ENCODE peak calls at places on chromosomes 5 and 9, in nine cellular contexts. One of them, this sample, is unnamed.

GRCh38 chr9:137827908-137828526 is 49.6 kb upstream of the CACNA1B start:
- DNase-seq in aorta: no peak
- DNase-seq in A549: no peak
- DNase-seq in CD4-positive, alpha-beta memory T cell: no peak
- DNase-seq in neuronal stem cell: no peak
- DNase-seq in tibial artery: no peak
- DNase-seq in skeletal muscle cell: no peak
- DNase-seq in suprapubic skin: no peak
- DNase-seq in SJSA1: no peak
- DNase-seq in this sample: no peak

GRCh38 chr5:151592855-151593408 is 1.8 kb upstream of the FAT2 start:
- DNase-seq in aorta: no peak
- DNase-seq in A549: no peak
- DNase-seq in CD4-positive, alpha-beta memory T cell: no peak
- DNase-seq in neuronal stem cell: no peak
- DNase-seq in tibial artery: no peak
- DNase-seq in skeletal muscle cell: peak
- DNase-seq in suprapubic skin: no peak
- DNase-seq in SJSA1: no peak
- DNase-seq in this sample: no peak

GRCh38 chr5:162067138-162067537 is 435 bp upstream of the GABRG2 start:
- DNase-seq in aorta: no peak
- DNase-seq in A549: no peak
- DNase-seq in CD4-positive, alpha-beta memory T cell: no peak
- DNase-seq in neuronal stem cell: no peak
- DNase-seq in tibial artery: no peak
- DNase-seq in skeletal muscle cell: no peak
- DNase-seq in suprapubic skin: no peak
- DNase-seq in SJSA1: no peak
- DNase-seq in this sample: no peak

GRCh38 chr9:35908484-35909125 is 685 bp upstream of the SPAAR start:
- DNase-seq in aorta: no peak
- DNase-seq in A549: no peak
- DNase-seq in CD4-positive, alpha-beta memory T cell: no peak
- DNase-seq in neuronal stem cell: no peak
- DNase-seq in tibial artery: no peak
- DNase-seq in skeletal muscle cell: no peak
- DNase-seq in suprapubic skin: no peak
- DNase-seq in SJSA1: peak
- DNase-seq in this sample: peak

GRCh38 chr5:134648425-134649162 is at the start of gene SEC24A:
- DNase-seq in aorta: peak
- DNase-seq in A549: peak
- DNase-seq in CD4-positive, alpha-beta memory T cell: peak
- DNase-seq in neuronal stem cell: peak
- DNase-seq in tibial artery: peak
- DNase-seq in skeletal muscle cell: peak
- DNase-seq in suprapubic skin: peak
- DNase-seq in SJSA1: peak
- DNase-seq in this sample: peak

GRCh38 chr5:60788863-60789513 is 55.1 kb downstream of the ELOVL7 start:
- DNase-seq in aorta: no peak
- DNase-seq in A549: no peak
- DNase-seq in CD4-positive, alpha-beta memory T cell: no peak
- DNase-seq in neuronal stem cell: no peak
- DNase-seq in tibial artery: no peak
- DNase-seq in skeletal muscle cell: no peak
- DNase-seq in suprapubic skin: no peak
- DNase-seq in SJSA1: no peak
- DNase-seq in this sample: no peak

GRCh38 chr9:136204838-136205706 is at the start of gene LHX3:
- DNase-seq in aorta: no peak
- DNase-seq in A549: no peak
- DNase-seq in CD4-positive, alpha-beta memory T cell: no peak
- DNase-seq in neuronal stem cell: peak
- DNase-seq in tibial artery: no peak
- DNase-seq in skeletal muscle cell: no peak
- DNase-seq in suprapubic skin: no peak
- DNase-seq in SJSA1: peak
- DNase-seq in this sample: no peak

GRCh38 chr5:173501271-173501670 is 115.2 kb downstream of the BOD1 start:
- DNase-seq in aorta: no peak
- DNase-seq in A549: no peak
- DNase-seq in CD4-positive, alpha-beta memory T cell: no peak
- DNase-seq in neuronal stem cell: no peak
- DNase-seq in tibial artery: no peak
- DNase-seq in skeletal muscle cell: no peak
- DNase-seq in suprapubic skin: no peak
- DNase-seq in SJSA1: no peak
- DNase-seq in this sample: no peak

GRCh38 chr9:83429229-83429628 is 109.0 kb downstream of the FRMD3 start:
- DNase-seq in aorta: no peak
- DNase-seq in A549: no peak
- DNase-seq in CD4-positive, alpha-beta memory T cell: no peak
- DNase-seq in neuronal stem cell: no peak
- DNase-seq in tibial artery: no peak
- DNase-seq in skeletal muscle cell: no peak
- DNase-seq in suprapubic skin: no peak
- DNase-seq in SJSA1: no peak
- DNase-seq in this sample: no peak

GRCh38 chr9:129964901-129965734 is 77.9 kb downstream of the FNBP1 start:
- DNase-seq in aorta: no peak
- DNase-seq in A549: peak
- DNase-seq in CD4-positive, alpha-beta memory T cell: no peak
- DNase-seq in neuronal stem cell: peak
- DNase-seq in tibial artery: no peak
- DNase-seq in skeletal muscle cell: no peak
- DNase-seq in suprapubic skin: no peak
- DNase-seq in SJSA1: peak
- DNase-seq in this sample: peak

GRCh38 chr5:179209359-179210150 is 135.7 kb downstream of the ADAMTS2 start:
- DNase-seq in aorta: no peak
- DNase-seq in A549: no peak
- DNase-seq in CD4-positive, alpha-beta memory T cell: no peak
- DNase-seq in neuronal stem cell: no peak
- DNase-seq in tibial artery: no peak
- DNase-seq in skeletal muscle cell: peak
- DNase-seq in suprapubic skin: no peak
- DNase-seq in SJSA1: no peak
- DNase-seq in this sample: no peak

GRCh38 chr5:39755452-39755851 is 330.7 kb upstream of the DAB2 start:
- DNase-seq in aorta: no peak
- DNase-seq in A549: peak
- DNase-seq in CD4-positive, alpha-beta memory T cell: no peak
- DNase-seq in neuronal stem cell: no peak
- DNase-seq in tibial artery: no peak
- DNase-seq in skeletal muscle cell: no peak
- DNase-seq in suprapubic skin: no peak
- DNase-seq in SJSA1: no peak
- DNase-seq in this sample: no peak

GRCh38 chr5:159310492-159310891 is 19.8 kb downstream of the IL12B start:
- DNase-seq in aorta: no peak
- DNase-seq in A549: no peak
- DNase-seq in CD4-positive, alpha-beta memory T cell: no peak
- DNase-seq in neuronal stem cell: peak
- DNase-seq in tibial artery: no peak
- DNase-seq in skeletal muscle cell: no peak
- DNase-seq in suprapubic skin: no peak
- DNase-seq in SJSA1: no peak
- DNase-seq in this sample: no peak

GRCh38 chr5:77972545-77973252 is 196.6 kb upstream of the TBCA start:
- DNase-seq in aorta: no peak
- DNase-seq in A549: no peak
- DNase-seq in CD4-positive, alpha-beta memory T cell: no peak
- DNase-seq in neuronal stem cell: no peak
- DNase-seq in tibial artery: no peak
- DNase-seq in skeletal muscle cell: no peak
- DNase-seq in suprapubic skin: no peak
- DNase-seq in SJSA1: no peak
- DNase-seq in this sample: no peak
- H3K4me3 ChIP-seq in aorta: peak
- H3K4me3 ChIP-seq in A549: no peak
- H3K4me3 ChIP-seq in CD4-positive, alpha-beta memory T cell: no peak
- H3K4me3 ChIP-seq in neuronal stem cell: peak
- H3K4me3 ChIP-seq in tibial artery: peak
- H3K4me3 ChIP-seq in skeletal muscle cell: peak
- H3K4me3 ChIP-seq in suprapubic skin: peak
- H3K4me3 ChIP-seq in SJSA1: no peak
- H3K4me3 ChIP-seq in this sample: no peak

DNA sequence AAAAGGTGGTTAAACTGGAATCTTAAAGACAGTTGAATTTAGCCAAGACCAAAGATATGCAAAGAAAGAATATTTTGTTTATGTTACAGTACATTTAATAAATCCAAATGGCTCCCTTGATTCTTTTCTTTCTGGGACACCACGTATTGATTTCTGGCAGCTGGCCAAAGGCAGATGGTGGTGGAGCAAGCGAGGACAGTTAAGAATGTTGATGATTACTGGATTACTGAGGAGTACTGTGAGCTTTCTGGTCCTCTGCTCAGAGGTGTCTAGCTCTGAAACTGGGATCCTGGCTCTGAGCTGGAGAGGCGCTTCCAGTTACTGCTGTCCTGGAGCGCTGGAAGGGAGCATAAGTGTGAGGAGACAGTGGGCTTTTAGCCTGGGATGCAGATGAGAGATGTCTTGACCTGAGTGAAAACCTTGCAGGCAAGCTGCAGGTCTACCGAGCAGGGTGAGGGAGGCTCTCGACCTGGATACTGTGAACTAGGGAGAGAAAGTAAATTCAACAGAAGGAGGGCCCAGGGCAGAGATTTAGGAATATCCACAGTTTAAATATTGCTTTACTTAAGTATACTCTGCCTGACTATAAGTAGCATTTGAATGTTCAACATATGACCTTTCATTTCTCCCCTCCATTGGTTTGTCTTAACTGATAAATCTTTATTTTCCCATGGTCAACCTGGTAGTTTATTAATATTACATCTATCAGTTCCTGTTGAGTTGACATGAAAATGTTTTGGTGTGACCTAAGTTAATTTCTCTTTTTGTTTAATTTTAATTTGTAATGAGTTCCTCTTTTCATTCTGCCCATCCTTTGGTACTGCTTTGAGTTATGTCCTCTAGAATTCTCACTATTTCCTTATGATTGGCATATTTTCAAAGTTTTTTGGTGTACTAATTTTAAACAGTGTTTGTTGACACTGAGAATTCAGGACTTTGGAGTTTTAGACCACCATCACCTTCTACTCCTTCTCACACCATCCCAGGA is 3.7 kb downstream of the SYK start:
- DNase-seq in aorta: no peak
- DNase-seq in A549: no peak
- DNase-seq in CD4-positive, alpha-beta memory T cell: no peak
- DNase-seq in neuronal stem cell: no peak
- DNase-seq in tibial artery: no peak
- DNase-seq in skeletal muscle cell: no peak
- DNase-seq in suprapubic skin: no peak
- DNase-seq in SJSA1: no peak
- DNase-seq in this sample: no peak
- H3K4me3 ChIP-seq in aorta: no peak
- H3K4me3 ChIP-seq in A549: no peak
- H3K4me3 ChIP-seq in CD4-positive, alpha-beta memory T cell: no peak
- H3K4me3 ChIP-seq in neuronal stem cell: no peak
- H3K4me3 ChIP-seq in tibial artery: no peak
- H3K4me3 ChIP-seq in skeletal muscle cell: no peak
- H3K4me3 ChIP-seq in suprapubic skin: no peak
- H3K4me3 ChIP-seq in SJSA1: no peak
- H3K4me3 ChIP-seq in this sample: no peak

GRCh38 chr9:116137581-116137980 is 16.0 kb upstream of the PAPPA start:
- DNase-seq in aorta: no peak
- DNase-seq in A549: no peak
- DNase-seq in CD4-positive, alpha-beta memory T cell: no peak
- DNase-seq in neuronal stem cell: no peak
- DNase-seq in tibial artery: no peak
- DNase-seq in skeletal muscle cell: no peak
- DNase-seq in suprapubic skin: no peak
- DNase-seq in SJSA1: no peak
- DNase-seq in this sample: no peak
- H3K4me3 ChIP-seq in aorta: no peak
- H3K4me3 ChIP-seq in A549: no peak
- H3K4me3 ChIP-seq in CD4-positive, alpha-beta memory T cell: no peak
- H3K4me3 ChIP-seq in neuronal stem cell: no peak
- H3K4me3 ChIP-seq in tibial artery: no peak
- H3K4me3 ChIP-seq in skeletal muscle cell: no peak
- H3K4me3 ChIP-seq in suprapubic skin: no peak
- H3K4me3 ChIP-seq in SJSA1: no peak
- H3K4me3 ChIP-seq in this sample: no peak

GRCh38 chr5:131757830-131758519 is 38.8 kb downstream of the FNIP1 start:
- DNase-seq in aorta: no peak
- DNase-seq in A549: no peak
- DNase-seq in CD4-positive, alpha-beta memory T cell: no peak
- DNase-seq in neuronal stem cell: no peak
- DNase-seq in tibial artery: no peak
- DNase-seq in skeletal muscle cell: no peak
- DNase-seq in suprapubic skin: no peak
- DNase-seq in SJSA1: no peak
- DNase-seq in this sample: no peak

GRCh38 chr5:131759704-131760103 is 37.1 kb downstream of the FNIP1 start:
- DNase-seq in aorta: no peak
- DNase-seq in A549: no peak
- DNase-seq in CD4-positive, alpha-beta memory T cell: no peak
- DNase-seq in neuronal stem cell: no peak
- DNase-seq in tibial artery: no peak
- DNase-seq in skeletal muscle cell: no peak
- DNase-seq in suprapubic skin: no peak
- DNase-seq in SJSA1: no peak
- DNase-seq in this sample: no peak

GRCh38 chr5:131760793-131761192 is 36.0 kb downstream of the FNIP1 start:
- DNase-seq in aorta: no peak
- DNase-seq in A549: no peak
- DNase-seq in CD4-positive, alpha-beta memory T cell: no peak
- DNase-seq in neuronal stem cell: no peak
- DNase-seq in tibial artery: no peak
- DNase-seq in skeletal muscle cell: no peak
- DNase-seq in suprapubic skin: no peak
- DNase-seq in SJSA1: no peak
- DNase-seq in this sample: no peak

GRCh38 chr5:131756942-131757341 is 39.9 kb downstream of the FNIP1 start:
- DNase-seq in aorta: no peak
- DNase-seq in A549: no peak
- DNase-seq in CD4-positive, alpha-beta memory T cell: no peak
- DNase-seq in neuronal stem cell: no peak
- DNase-seq in tibial artery: no peak
- DNase-seq in skeletal muscle cell: no peak
- DNase-seq in suprapubic skin: no peak
- DNase-seq in SJSA1: no peak
- DNase-seq in this sample: no peak

DNA sequence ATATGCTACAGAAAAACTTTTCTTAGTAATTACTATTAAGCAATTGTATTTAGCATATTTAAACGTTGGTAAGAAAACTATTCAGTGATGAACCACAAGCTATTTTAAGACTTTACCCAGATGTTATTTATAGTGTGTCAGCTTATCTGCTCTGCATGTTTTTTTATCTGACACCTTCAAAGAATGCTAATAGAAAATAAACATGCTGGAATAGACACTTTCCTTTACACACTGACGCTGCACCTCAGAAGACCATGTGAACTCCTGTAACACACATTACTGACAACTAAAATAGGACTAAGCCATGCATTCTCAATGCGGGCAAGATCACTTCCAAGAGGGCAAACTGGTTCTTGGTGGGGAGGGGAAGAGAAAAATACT is 38.3 kb downstream of the FNIP1 start:
- DNase-seq in aorta: no peak
- DNase-seq in A549: no peak
- DNase-seq in CD4-positive, alpha-beta memory T cell: no peak
- DNase-seq in neuronal stem cell: no peak
- DNase-seq in tibial artery: no peak
- DNase-seq in skeletal muscle cell: no peak
- DNase-seq in suprapubic skin: no peak
- DNase-seq in SJSA1: no peak
- DNase-seq in this sample: no peak
- H3K4me3 ChIP-seq in aorta: no peak
- H3K4me3 ChIP-seq in A549: no peak
- H3K4me3 ChIP-seq in CD4-positive, alpha-beta memory T cell: no peak
- H3K4me3 ChIP-seq in neuronal stem cell: no peak
- H3K4me3 ChIP-seq in tibial artery: no peak
- H3K4me3 ChIP-seq in skeletal muscle cell: no peak
- H3K4me3 ChIP-seq in suprapubic skin: no peak
- H3K4me3 ChIP-seq in SJSA1: no peak
- H3K4me3 ChIP-seq in this sample: no peak